ENCODE peak calls at places on chromosome 3, in five cellular contexts. U is choroid plexus epithelial cell, N is suprapubic skin, D is esophagus squamous epithelium, H is AG09309. W is an unnamed sample.

GRCh38 chr3:129975332-129976090 is 991 bp downstream of the TRH start:
- DNase-seq in U (no peak), N (no peak), D (no peak), H (no peak), W (no peak)

GRCh38 chr3:71247221-71247947 is 336.1 kb downstream of the FOXP1 start:
- DNase-seq in U (peak), N (no peak), D (no peak), H (no peak), W (no peak)

GRCh38 chr3:61371123-61371522 is 119.9 kb upstream of the FHIT start:
- DNase-seq in U (peak), N (no peak), D (no peak), H (no peak), W (no peak)

GRCh38 chr3:138351151-138351550 is 2.8 kb downstream of the MRAS start:
- DNase-seq in U (peak), N (no peak), D (no peak), H (no peak), W (no peak)

GRCh38 chr3:12221663-12222062 is 63.0 kb upstream of the TIMP4 start:
- DNase-seq in U (no peak), N (no peak), D (no peak), H (no peak), W (no peak)

GRCh38 chr3:129461022-129461421 is 21.0 kb downstream of the IFT122 start:
- DNase-seq in U (peak), N (no peak), D (no peak), H (no peak), W (no peak)

GRCh38 chr3:7867587-7867986 is 634.0 kb upstream of the LMCD1 start:
- DNase-seq in U (no peak), N (no peak), D (no peak), H (no peak), W (no peak)

GRCh38 chr3:155442066-155442465 is 148.6 kb upstream of the STRIT1 start:
- DNase-seq in U (no peak), N (no peak), D (no peak), H (no peak), W (no peak)

GRCh38 chr3:141441381-141442365 is 45.2 kb upstream of the RASA2 start:
- DNase-seq in U (peak), N (peak), D (no peak), H (no peak), W (no peak)

GRCh38 chr3:64595253-64595694 is 92.5 kb downstream of the ADAMTS9 start:
- DNase-seq in U (peak), N (no peak), D (no peak), H (peak), W (no peak)

DNA sequence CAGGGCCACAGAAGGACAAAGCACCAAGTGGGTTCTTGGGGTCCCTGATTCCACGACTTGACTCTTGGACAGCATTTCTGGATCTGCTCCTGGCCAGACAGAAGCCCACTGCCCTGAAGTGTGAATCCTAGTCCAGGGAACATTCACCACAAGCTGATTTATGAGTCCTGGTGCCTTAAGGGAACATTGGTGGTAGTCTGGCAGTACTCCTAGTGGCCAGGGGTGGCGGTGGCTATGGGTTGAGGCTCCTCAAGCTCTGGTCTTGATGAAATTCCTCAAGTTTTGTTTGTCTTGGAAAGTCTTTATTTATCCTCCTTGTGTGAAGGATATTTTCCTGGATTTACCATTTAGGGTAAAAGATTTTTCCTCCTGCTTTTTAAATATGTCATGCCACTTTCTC is 307.5 kb downstream of the PYDC2 start:
- DNase-seq in U (no peak), N (no peak), D (no peak), H (no peak), W (no peak)
- TF ChIP-seq CTCF in U (no peak), N (no peak), D (no peak), H (no peak), W (no peak)

GRCh38 chr3:153162513-153163348 is 705 bp downstream of the RAP2B start:
- DNase-seq in U (peak), N (peak), D (no peak), H (no peak), W (no peak)

GRCh38 chr3:153166206-153166605 is 4.2 kb downstream of the RAP2B start:
- DNase-seq in U (peak), N (no peak), D (no peak), H (no peak), W (no peak)

GRCh38 chr3:153164009-153164550 is 2.1 kb downstream of the RAP2B start:
- DNase-seq in U (no peak), N (no peak), D (no peak), H (no peak), W (no peak)

GRCh38 chr3:153163349-153164008 is 1.5 kb downstream of the RAP2B start:
- DNase-seq in U (peak), N (peak), D (no peak), H (no peak), W (no peak)

DNA sequence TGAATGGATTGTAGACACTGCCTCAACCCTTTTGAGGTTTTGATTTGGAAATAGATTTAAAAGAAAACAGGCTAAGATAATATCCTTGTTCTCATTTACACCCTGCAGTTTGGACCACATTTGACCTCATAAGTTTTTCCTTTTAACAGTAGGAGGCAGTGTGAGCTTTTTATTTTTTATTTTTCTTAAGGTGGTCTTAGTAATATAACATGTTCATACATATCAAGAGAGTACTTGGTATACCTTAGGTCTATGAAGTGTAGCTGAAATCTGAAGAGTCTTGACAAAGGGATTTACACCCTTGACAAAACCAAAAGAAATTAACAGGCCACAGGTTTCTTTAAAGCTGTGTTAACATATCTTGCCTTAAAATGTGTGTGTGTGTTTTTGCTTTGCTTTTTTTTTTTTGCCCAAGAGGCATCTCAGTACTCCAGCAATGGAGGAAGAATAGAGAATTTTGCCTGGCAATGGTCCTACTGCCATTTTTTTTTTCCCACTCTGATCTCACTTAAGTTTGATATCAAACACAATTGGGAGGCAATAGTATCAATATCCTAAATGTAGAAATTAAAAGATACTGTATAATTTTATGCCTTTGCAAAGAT is 3.3 kb downstream of the RAP2B start:
- DNase-seq in U (peak), N (no peak), D (no peak), H (no peak), W (no peak)
- TF ChIP-seq CTCF in U (peak), N (no peak), D (no peak), H (peak), W (peak)

GRCh38 chr3:30498587-30498967 is 107.8 kb upstream of the TGFBR2 start:
- DNase-seq in U (no peak), N (no peak), D (no peak), H (no peak), W (no peak)
- TF ChIP-seq CTCF in U (no peak), N (no peak), D (no peak), H (no peak), W (no peak)

GRCh38 chr3:30043156-30043555 is 563.2 kb upstream of the TGFBR2 start:
- DNase-seq in U (no peak), N (no peak), D (no peak), H (no peak), W (no peak)

GRCh38 chr3:30044515-30044914 is 561.9 kb upstream of the TGFBR2 start:
- DNase-seq in U (no peak), N (no peak), D (no peak), H (no peak), W (no peak)

GRCh38 chr3:30042274-30042859 is 564.0 kb upstream of the TGFBR2 start:
- DNase-seq in U (peak), N (peak), D (no peak), H (peak), W (no peak)
- TF ChIP-seq CTCF in U (peak), N (peak), D (peak), H (peak), W (peak)

W was measured in osteocyte.